ENCODE peak calls at places on chromosome 6, in six cellular contexts. Y, M, G, K, S and O are unnamed samples.

GRCh38 chr6:132511836-132512230 is 1.1 kb downstream of the STX7 start:
- DNase-seq in Y (no peak), M (no peak), G (no peak), K (no peak), S (no peak), O (no peak)

GRCh38 chr6:118908441-118908840 is 14.5 kb downstream of the ASF1A start:
- DNase-seq in Y (no peak), M (no peak), G (no peak), K (no peak), S (no peak), O (no peak)

GRCh38 chr6:78231002-78231401 is 578.2 kb downstream of the MEI4 start:
- DNase-seq in Y (no peak), M (no peak), G (no peak), K (no peak), S (no peak), O (no peak)

GRCh38 chr6:139376604-139377218 is 2.3 kb upstream of the CITED2 start:
- DNase-seq in Y (no peak), M (no peak), G (no peak), K (peak), S (no peak), O (peak)

GRCh38 chr6:112252571-112253504 is 1.5 kb downstream of the LAMA4 start:
- DNase-seq in Y (no peak), M (no peak), G (no peak), K (no peak), S (no peak), O (no peak)

GRCh38 chr6:24105146-24105545 is 20.9 kb upstream of the NRSN1 start:
- DNase-seq in Y (no peak), M (no peak), G (no peak), K (no peak), S (no peak), O (no peak)

GRCh38 chr6:92371211-92371610 is 1048.1 kb downstream of the EPHA7 start:
- DNase-seq in Y (no peak), M (no peak), G (no peak), K (peak), S (no peak), O (no peak)

GRCh38 chr6:13428528-13429405 is 58.6 kb downstream of the GFOD1 start:
- DNase-seq in Y (no peak), M (no peak), G (no peak), K (no peak), S (no peak), O (no peak)

GRCh38 chr6:89690944-89691324 is 52.4 kb upstream of the LYRM2 start:
- DNase-seq in Y (no peak), M (no peak), G (no peak), K (no peak), S (no peak), O (no peak)

GRCh38 chr6:90369024-90369519 is 72.4 kb upstream of the BACH2 start:
- DNase-seq in Y (peak), M (peak), G (no peak), K (peak), S (peak), O (peak)

DNA sequence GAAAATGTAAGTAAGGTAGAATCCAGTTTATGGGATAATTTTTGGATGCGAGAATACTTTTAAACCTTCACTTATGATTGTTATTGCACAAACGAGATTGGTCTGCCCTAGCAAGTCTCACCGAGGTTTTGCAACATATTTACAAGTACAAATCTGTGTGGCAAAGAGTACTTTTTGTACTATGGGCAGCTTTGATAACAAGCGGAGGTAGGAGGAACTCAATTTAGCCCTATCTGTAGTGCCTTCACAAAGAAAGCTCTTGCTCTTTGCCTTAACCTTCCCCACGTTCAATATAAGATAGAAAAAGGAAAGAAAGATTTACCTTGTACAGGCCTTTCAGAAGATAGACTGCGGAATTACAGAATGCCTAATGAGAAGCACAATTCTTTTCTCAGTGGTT is 77.5 kb upstream of the HIVEP1 start:
- DNase-seq in Y (no peak), M (no peak), G (no peak), K (no peak), S (no peak), O (no peak)
- TF ChIP-seq JUND in Y (no peak), M (no peak), G (no peak), K (no peak), S (no peak), O (no peak)

GRCh38 chr6:2858678-2859324 is 17.1 kb upstream of the SERPINB1 start:
- DNase-seq in Y (no peak), M (no peak), G (no peak), K (no peak), S (peak), O (no peak)
- TF ChIP-seq JUND in Y (no peak), M (no peak), G (no peak), K (no peak), S (peak), O (no peak)

GRCh38 chr6:4459032-4459431 is 317.2 kb upstream of the CDYL start:
- DNase-seq in Y (no peak), M (no peak), G (no peak), K (peak), S (no peak), O (no peak)
- TF ChIP-seq JUND in Y (no peak), M (no peak), G (no peak), K (no peak), S (peak), O (no peak)

DNA sequence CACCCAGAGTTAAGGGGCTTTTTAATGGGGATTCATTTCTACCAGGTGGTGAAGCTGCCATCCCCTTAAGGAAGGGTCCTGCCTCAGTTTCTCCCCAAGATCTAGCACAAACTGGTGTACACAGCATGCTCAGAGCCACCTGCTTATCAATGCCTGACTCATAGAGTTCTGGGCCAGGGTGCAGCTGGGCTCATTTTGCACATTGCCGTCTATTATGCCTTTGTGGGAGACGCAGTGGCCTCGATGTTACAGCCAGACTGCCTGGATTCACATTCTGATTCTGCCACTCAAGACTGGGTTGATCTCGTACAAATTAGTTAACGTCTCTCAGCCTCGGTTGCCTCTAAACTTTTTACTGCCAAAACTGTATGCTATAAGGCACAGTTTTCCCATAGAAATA is 365.7 kb downstream of the ZFAND3 start:
- DNase-seq in Y (no peak), M (no peak), G (no peak), K (no peak), S (no peak), O (no peak)
- TF ChIP-seq JUND in Y (no peak), M (no peak), G (no peak), K (no peak), S (no peak), O (no peak)

GRCh38 chr6:125598422-125598821 is 151.0 kb upstream of the HEY2 start:
- DNase-seq in Y (no peak), M (no peak), G (no peak), K (no peak), S (no peak), O (peak)
- TF ChIP-seq JUND in Y (no peak), M (no peak), G (no peak), K (no peak), S (peak), O (no peak)